ENCODE peak calls at places on chromosomes 12 and 14, in five cellular contexts. C is SK-N-SH, T is Karpas-422, W is neural progenitor cell, A is adipocyte. Z is an unnamed sample.

GRCh38 chr12:70663838-70664237 is 26.6 kb upstream of the PTPRB start:
- DNase-seq in A (no peak), T (no peak), W (no peak), C (no peak), Z (no peak)

GRCh38 chr12:117874842-117875434 is 93.9 kb downstream of the KSR2 start:
- DNase-seq in C (peak), W (peak), A (peak), T (peak), Z (peak)

GRCh38 chr14:44271006-44271405 is 236.1 kb downstream of the FSCB start:
- DNase-seq in T (no peak), W (no peak), C (no peak), A (no peak), Z (no peak)

GRCh38 chr14:101814869-101815268 is 53.4 kb downstream of the PPP2R5C start:
- DNase-seq in T (no peak), C (no peak), A (no peak), W (no peak), Z (no peak)

GRCh38 chr12:105861232-105861631 is 277.5 kb downstream of the NUAK1 start:
- DNase-seq in C (no peak), A (no peak), T (no peak), W (no peak), Z (no peak)

GRCh38 chr12:42447371-42447786 is 121.4 kb downstream of the PPHLN1 start:
- DNase-seq in W (peak), T (peak), C (peak), A (peak), Z (no peak)

GRCh38 chr12:1474059-1474537 is 120.3 kb downstream of the FBXL14 start:
- DNase-seq in T (no peak), C (no peak), W (no peak), A (peak), Z (no peak)

GRCh38 chr14:105861985-105862465 is 335.6 kb downstream of the TMEM121 start:
- DNase-seq in A (no peak), T (peak), W (no peak), C (no peak), Z (no peak)

GRCh38 chr12:5522358-5523335 is 90.7 kb downstream of the NTF3 start:
- DNase-seq in W (no peak), T (no peak), A (no peak), C (no peak), Z (peak)

GRCh38 chr12:25386823-25387134 is 136.1 kb upstream of the KRAS start:
- DNase-seq in A (no peak), T (no peak), W (no peak), C (peak), Z (no peak)

GRCh38 chr12:57016348-57016747 is at the start of gene TAC3:
- DNase-seq in T (no peak), W (peak), C (peak), A (no peak), Z (peak)

GRCh38 chr14:58663494-58664111 is 25.8 kb downstream of the DACT1 start:
- DNase-seq in A (peak), W (no peak), C (peak), T (no peak), Z (no peak)

GRCh38 chr14:106831322-106831720 is 1304.9 kb downstream of the TMEM121 start:
- DNase-seq in C (peak), W (no peak), T (peak), A (no peak), Z (no peak)

GRCh38 chr12:2683283-2684025 is 111.3 kb upstream of the FKBP4 start:
- DNase-seq in T (no peak), C (no peak), W (no peak), A (no peak), Z (peak)

GRCh38 chr14:58915646-58916045 is 272.8 kb upstream of the DAAM1 start:
- DNase-seq in C (no peak), A (no peak), W (no peak), T (no peak), Z (no peak)

GRCh38 chr14:94021416-94022157 is 4.6 kb upstream of the OTUB2 start:
- DNase-seq in T (no peak), A (no peak), W (no peak), C (no peak), Z (no peak)

GRCh38 chr14:35361141-35361480 is 43.4 kb downstream of the NFKBIA start:
- DNase-seq in T (no peak), C (no peak), A (no peak), W (no peak), Z (no peak)

DNA sequence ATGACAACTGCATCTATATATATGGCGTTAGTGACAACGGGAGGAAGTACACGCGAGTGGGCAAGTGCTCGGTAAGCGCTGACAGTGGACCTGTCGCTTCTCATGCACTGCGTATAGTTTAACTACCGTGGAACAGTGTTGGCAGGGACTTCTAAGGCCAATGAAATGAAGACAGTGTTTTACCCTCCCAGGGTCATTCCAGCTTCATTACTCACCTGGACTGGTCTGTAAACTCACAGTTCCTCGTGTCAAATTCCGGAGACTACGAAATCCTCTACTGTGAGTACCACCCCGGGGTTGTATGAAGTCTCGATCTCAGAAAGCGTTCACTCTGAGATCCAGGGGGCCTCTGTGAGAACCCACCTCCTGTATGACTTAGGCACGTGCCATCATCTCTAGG is 129.2 kb upstream of the EVL start:
- DNase-seq in C (no peak), W (no peak), A (no peak), T (no peak), Z (no peak)
- H3K9ac ChIP-seq in C (no peak), W (no peak), A (no peak), T (no peak), Z (no peak)

DNA sequence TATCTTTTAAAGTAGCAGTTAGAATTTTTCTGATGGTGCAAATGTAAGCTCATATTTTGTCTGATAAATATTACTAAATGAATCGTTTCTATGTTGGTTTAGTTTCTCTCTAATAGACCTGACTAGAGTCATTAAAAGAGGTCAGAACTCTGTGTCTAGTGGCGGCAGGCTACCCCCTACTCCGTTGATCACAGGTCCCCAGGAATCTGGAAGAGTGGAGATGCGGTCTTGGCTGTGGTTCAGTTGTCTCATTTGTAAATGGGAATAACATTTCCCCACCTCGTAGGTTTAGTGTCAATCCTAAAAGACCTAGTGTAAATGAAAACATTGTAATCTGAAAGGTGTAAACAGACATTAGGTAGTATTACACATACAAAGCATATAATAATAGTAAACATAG is 4.7 kb upstream of the FOXJ2 start:
- DNase-seq in A (no peak), C (no peak), W (no peak), T (no peak), Z (no peak)
- H3K9ac ChIP-seq in A (peak), C (no peak), W (no peak), T (no peak), Z (no peak)

DNA sequence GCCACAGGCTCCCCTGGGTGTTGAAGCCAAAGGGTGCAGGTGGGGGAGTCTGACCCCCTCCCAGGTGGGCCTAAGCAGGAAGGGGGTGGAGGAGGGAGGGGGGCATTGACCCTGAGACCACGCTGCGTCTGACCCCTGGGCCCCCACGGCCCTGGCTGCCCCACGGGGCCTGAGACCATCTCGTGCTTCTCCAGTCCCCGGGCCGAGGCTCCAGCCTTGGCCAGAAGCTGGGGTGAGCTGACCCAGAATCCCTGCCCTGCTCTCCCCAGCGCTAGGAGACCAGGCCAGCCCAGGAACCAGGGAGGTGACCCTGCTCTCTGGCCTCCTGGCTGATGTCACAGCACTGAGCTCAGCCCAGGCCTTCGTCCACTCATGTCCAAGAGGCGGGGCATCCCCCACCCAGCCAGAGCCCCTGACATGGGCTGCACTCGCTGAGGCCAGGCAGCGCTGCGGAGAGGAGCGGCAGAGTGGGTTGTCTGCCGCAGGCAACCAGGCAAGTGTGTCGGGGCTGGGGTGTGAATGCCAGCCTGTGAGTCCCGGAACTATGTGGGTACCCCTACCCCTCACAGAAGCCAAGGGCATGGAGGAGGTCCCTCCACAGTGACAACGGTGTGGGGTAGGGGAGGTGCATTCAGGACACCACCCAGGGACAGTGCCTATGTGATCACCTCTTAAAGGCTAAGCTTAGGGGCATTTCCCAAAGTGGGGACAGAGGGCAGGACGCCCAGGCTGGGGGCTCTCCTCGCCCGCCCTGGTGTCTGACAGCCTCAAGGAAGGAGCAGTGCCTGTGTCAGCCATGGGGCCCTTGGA is 6.3 kb downstream of the TRMT61A start:
- DNase-seq in T (no peak), C (no peak), W (no peak), A (no peak), Z (no peak)
- H3K9ac ChIP-seq in T (no peak), C (no peak), W (no peak), A (peak), Z (no peak)

GRCh38 chr12:120800665-120801064 is 75.0 kb downstream of the ACADS start:
- DNase-seq in T (no peak), C (no peak), A (no peak), W (no peak), Z (no peak)

GRCh38 chr12:120797677-120798642 is 72.3 kb downstream of the ACADS start:
- DNase-seq in C (no peak), A (no peak), W (no peak), T (no peak), Z (no peak)

GRCh38 chr12:120798696-120799095 is 73.1 kb downstream of the ACADS start:
- DNase-seq in W (no peak), C (peak), T (peak), A (no peak), Z (no peak)

GRCh38 chr12:120801146-120801545 is 75.5 kb downstream of the ACADS start:
- DNase-seq in T (no peak), W (no peak), A (no peak), C (no peak), Z (no peak)

DNA sequence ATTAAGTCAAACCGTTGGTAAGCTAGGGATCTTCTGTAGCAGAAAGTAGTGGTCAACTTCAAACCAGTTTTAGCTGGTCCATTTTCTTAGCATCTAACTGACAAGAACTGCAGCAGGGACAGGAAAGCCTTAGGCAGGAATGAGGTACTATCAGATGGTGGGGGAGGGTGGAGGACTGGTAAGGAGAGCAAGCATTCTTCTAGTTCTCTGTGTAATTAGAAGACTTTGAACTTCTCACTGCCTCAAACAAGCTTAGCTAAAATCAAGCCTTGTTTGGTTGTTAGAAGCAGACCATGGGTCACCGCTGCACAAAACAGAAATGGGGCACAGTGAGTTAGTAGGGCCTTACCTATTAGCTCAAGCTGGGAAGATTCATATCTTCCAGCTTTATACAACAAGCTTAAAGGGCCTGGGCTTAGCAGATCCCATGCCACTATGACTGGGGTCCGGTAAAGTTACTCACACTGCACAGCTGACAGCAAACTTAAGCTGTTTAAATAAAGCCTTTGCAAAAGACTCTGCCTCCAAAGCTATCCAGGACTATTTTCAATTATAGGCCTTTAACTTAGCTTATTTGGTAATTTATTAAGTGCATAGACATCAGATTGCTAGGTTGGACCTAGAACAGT is 73.9 kb downstream of the ACADS start:
- DNase-seq in A (peak), C (no peak), T (no peak), W (no peak), Z (no peak)
- H3K9ac ChIP-seq in A (no peak), C (no peak), T (peak), W (no peak), Z (no peak)

DNA sequence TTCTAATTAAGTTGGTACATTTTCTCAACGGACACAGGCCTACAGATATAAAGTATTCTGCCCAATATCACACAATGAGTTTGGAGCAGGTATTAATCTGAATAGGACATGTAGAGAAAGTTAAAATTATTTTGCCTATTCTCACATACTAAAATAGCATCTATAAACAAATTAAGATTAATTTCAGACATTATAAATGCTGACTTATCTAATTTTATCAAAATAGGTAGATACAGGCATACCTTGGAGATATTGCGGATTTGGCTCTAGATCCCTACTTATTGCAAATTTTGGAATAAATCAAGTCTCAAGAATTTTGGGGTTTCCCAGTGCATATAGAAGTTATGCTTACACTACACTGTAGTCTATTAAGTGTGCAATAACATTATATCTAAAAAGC is 41.0 kb upstream of the GRIP1 start:
- DNase-seq in T (no peak), W (no peak), A (no peak), C (no peak), Z (no peak)
- H3K9ac ChIP-seq in T (no peak), W (no peak), A (no peak), C (no peak), Z (no peak)

DNA sequence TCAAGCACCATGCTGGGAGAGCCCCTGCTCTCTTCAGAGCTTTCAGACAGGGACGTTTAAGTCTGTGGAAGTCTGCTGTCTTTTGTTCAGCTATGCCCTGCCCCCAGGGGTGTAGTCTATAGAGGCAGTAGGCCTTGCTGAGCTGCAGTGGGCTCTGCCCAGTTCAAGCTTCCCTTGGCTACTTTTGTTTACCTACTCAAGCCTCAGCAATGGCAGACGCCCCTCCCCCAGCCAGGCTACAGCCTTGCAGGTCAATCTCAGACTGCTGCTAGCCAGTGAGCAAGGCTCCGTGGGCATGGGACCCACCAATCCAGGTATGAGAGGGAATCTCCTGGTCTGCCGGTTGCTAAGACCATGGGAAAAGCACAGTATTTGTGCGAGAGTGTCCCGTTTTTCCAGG is 37.4 kb upstream of the C12orf71 start:
- DNase-seq in W (peak), A (no peak), T (no peak), C (no peak), Z (peak)
- H3K9ac ChIP-seq in W (no peak), A (no peak), T (no peak), C (no peak), Z (no peak)

DNA sequence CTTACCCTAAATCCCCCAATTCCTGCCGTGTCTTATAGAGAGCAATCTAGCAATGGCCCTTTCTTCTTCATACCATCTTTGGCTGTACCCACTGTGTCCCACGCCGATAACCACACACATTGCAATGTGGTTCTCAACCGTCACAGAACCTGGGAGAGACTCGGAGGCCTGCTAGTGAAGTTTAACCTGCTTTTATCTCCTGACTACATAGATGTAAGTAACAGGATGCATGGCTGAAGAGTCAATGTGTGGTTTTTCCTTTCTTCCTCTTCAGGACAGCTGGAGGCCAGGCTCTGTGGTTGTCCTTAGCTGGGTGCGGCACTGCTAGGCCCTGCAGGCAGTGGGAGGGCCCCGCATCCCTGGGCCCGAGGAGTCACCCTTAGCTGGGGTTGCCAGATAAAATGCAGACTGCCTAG is 51.3 kb downstream of the ZNF664 start:
- DNase-seq in W (no peak), C (no peak), T (no peak), A (peak), Z (peak)
- H3K9ac ChIP-seq in W (no peak), C (no peak), T (no peak), A (peak), Z (no peak)

GRCh38 chr12:11795910-11796459 is 146.5 kb downstream of the ETV6 start:
- DNase-seq in A (peak), T (no peak), W (peak), C (no peak), Z (no peak)
- H3K9ac ChIP-seq in A (no peak), T (no peak), W (no peak), C (peak), Z (no peak)